ENCODE peak calls at places on chromosomes 16 and 17, in seven cellular contexts. G, V, X, O, I, J and N are unnamed samples. For H3K4me1, the result is how much of the 10 kb centered on the place peaks cover.

GRCh38 chr16:79393564-79393963 is 207.0 kb downstream of the MAF start:
- DNase-seq in G (no peak), V (no peak), X (no peak), O (no peak), I (no peak), J (no peak), N (no peak)

GRCh38 chr17:66654764-66655163 is 180.2 kb upstream of the CACNG5 start:
- DNase-seq in G (no peak), V (no peak), X (no peak), O (no peak), I (no peak), J (no peak), N (no peak)

GRCh38 chr16:27463741-27464662 is 62.0 kb downstream of the IL21R start:
- DNase-seq in G (no peak), V (no peak), X (no peak), O (no peak), I (no peak), J (no peak), N (no peak)

GRCh38 chr17:44981221-44981968 is 13.3 kb upstream of the C1QL1 start:
- DNase-seq in G (peak), V (no peak), X (no peak), O (no peak), I (no peak), J (no peak), N (no peak)

GRCh38 chr16:15444264-15444663 is 9.9 kb downstream of the BMERB1 start:
- DNase-seq in G (no peak), V (no peak), X (no peak), O (no peak), I (no peak), J (no peak), N (no peak)

GRCh38 chr17:290121-290521 is 62.5 kb downstream of the RPH3AL start:
- DNase-seq in G (no peak), V (no peak), X (no peak), O (no peak), I (peak), J (no peak), N (no peak)

GRCh38 chr16:54403580-54403979 is 117.0 kb upstream of the IRX3 start:
- DNase-seq in G (no peak), V (no peak), X (no peak), O (no peak), I (no peak), J (no peak), N (no peak)

GRCh38 chr17:21194688-21195087 is 19.3 kb downstream of the TMEM11 start:
- DNase-seq in G (no peak), V (no peak), X (peak), O (no peak), I (peak), J (no peak), N (no peak)

GRCh38 chr17:36590082-36590481 is 1.6 kb upstream of the DHRS11 start:
- DNase-seq in G (no peak), V (no peak), X (no peak), O (no peak), I (no peak), J (peak), N (no peak)

GRCh38 chr16:73418746-73419145 is 370.8 kb upstream of the ZFHX3 start:
- DNase-seq in G (no peak), V (no peak), X (no peak), O (no peak), I (no peak), J (no peak), N (no peak)

GRCh38 chr17:7587420-7587786 is 2.5 kb downstream of the SOX15 start:
- DNase-seq in G (no peak), V (no peak), X (no peak), O (no peak), I (no peak), J (peak), N (no peak)

GRCh38 chr17:59400858-59401257 is 69.4 kb downstream of the YPEL2 start:
- DNase-seq in G (no peak), V (no peak), X (no peak), O (no peak), I (no peak), J (no peak), N (no peak)

GRCh38 chr17:74466111-74466784 is at the start of gene CD300A:
- DNase-seq in G (no peak), V (no peak), X (no peak), O (peak), I (no peak), J (no peak), N (peak)

GRCh38 chr16:47886631-47887415 is 269.0 kb downstream of the ABCC12 start:
- DNase-seq in G (no peak), V (no peak), X (no peak), O (no peak), I (no peak), J (no peak), N (no peak)

GRCh38 chr17:5872831-5873230 is 197.3 kb upstream of the WSCD1 start:
- DNase-seq in G (no peak), V (no peak), X (no peak), O (no peak), I (no peak), J (no peak), N (no peak)

GRCh38 chr17:29566473-29567361 is at the start of gene ABHD15:
- DNase-seq in G (peak), V (peak), X (peak), O (peak), I (peak), J (no peak), N (peak)

GRCh38 chr16:84340305-84341040 is 27.9 kb upstream of the ATP2C2 start:
- DNase-seq in G (peak), V (peak), X (no peak), O (no peak), I (no peak), J (no peak), N (peak)

GRCh38 chr17:2192367-2193028 is 111.1 kb downstream of the SMG6 start:
- DNase-seq in G (peak), V (peak), X (no peak), O (no peak), I (no peak), J (peak), N (no peak)

GRCh38 chr17:9237661-9238301 is 216.5 kb downstream of the NTN1 start:
- DNase-seq in G (no peak), V (no peak), X (no peak), O (no peak), I (peak), J (no peak), N (no peak)

GRCh38 chr16:69141014-69141413 is 8.6 kb downstream of the UTP4 start:
- DNase-seq in G (no peak), V (no peak), X (no peak), O (no peak), I (no peak), J (no peak), N (no peak)

GRCh38 chr16:77782694-77783093 is 5.7 kb upstream of the VAT1L start:
- DNase-seq in G (no peak), V (no peak), X (no peak), O (no peak), I (no peak), J (peak), N (no peak)

GRCh38 chr17:61387011-61387410 is 12.6 kb upstream of the TBX2 start:
- DNase-seq in G (no peak), V (no peak), X (no peak), O (no peak), I (no peak), J (no peak), N (no peak)

GRCh38 chr17:65047939-65048338 is 8.6 kb downstream of the GNA13 start:
- DNase-seq in G (no peak), V (no peak), X (no peak), O (no peak), I (no peak), J (no peak), N (no peak)

GRCh38 chr16:50480206-50480605 is 68.0 kb upstream of the NKD1 start:
- DNase-seq in G (no peak), V (no peak), X (no peak), O (no peak), I (no peak), J (no peak), N (no peak)

GRCh38 chr16:56301391-56301850 is 110.1 kb downstream of the GNAO1 start:
- DNase-seq in G (no peak), V (no peak), X (no peak), O (no peak), I (no peak), J (no peak), N (no peak)

GRCh38 chr17:52157603-52158449 is 688 bp downstream of the CA10 start:
- DNase-seq in G (no peak), V (no peak), X (no peak), O (no peak), I (no peak), J (no peak), N (peak)

GRCh38 chr16:11251525-11252481 is 4.2 kb downstream of the SOCS1 start:
- DNase-seq in G (no peak), V (peak), X (peak), O (peak), I (no peak), J (peak), N (peak)

GRCh38 chr17:8048736-8049135 is 9.9 kb downstream of the ALOX15B start:
- DNase-seq in G (no peak), V (no peak), X (no peak), O (no peak), I (peak), J (no peak), N (no peak)

GRCh38 chr16:49924078-49924477 is 68.2 kb upstream of the ZNF423 start:
- DNase-seq in G (peak), V (no peak), X (no peak), O (no peak), I (peak), J (peak), N (no peak)

GRCh38 chr17:82848022-82848592 is 8.3 kb upstream of the ZNF750 start:
- DNase-seq in G (no peak), V (peak), X (peak), O (peak), I (peak), J (no peak), N (peak)

GRCh38 chr16:90022209-90023077 is 3.2 kb upstream of the DBNDD1 start:
- DNase-seq in G (peak), V (peak), X (peak), O (peak), I (peak), J (peak), N (peak)

GRCh38 chr16:30166202-30166902 is 17.1 kb upstream of the CORO1A start:
- DNase-seq in G (no peak), V (no peak), X (no peak), O (no peak), I (no peak), J (no peak), N (no peak)

GRCh38 chr17:50164697-50164988 is 1.2 kb upstream of the SGCA start:
- DNase-seq in G (no peak), V (no peak), X (no peak), O (no peak), I (no peak), J (no peak), N (no peak)

GRCh38 chr16:10362077-10362863 is 23.6 kb upstream of the ATF7IP2 start:
- DNase-seq in G (no peak), V (no peak), X (no peak), O (no peak), I (no peak), J (peak), N (no peak)

GRCh38 chr17:4498461-4499397 is at the start of gene SPNS2:
- DNase-seq in G (peak), V (peak), X (peak), O (peak), I (no peak), J (peak), N (peak)

GRCh38 chr16:4272114-4272954 is 489 bp downstream of the TFAP4 start:
- DNase-seq in G (peak), V (peak), X (no peak), O (peak), I (peak), J (peak), N (peak)

DNA sequence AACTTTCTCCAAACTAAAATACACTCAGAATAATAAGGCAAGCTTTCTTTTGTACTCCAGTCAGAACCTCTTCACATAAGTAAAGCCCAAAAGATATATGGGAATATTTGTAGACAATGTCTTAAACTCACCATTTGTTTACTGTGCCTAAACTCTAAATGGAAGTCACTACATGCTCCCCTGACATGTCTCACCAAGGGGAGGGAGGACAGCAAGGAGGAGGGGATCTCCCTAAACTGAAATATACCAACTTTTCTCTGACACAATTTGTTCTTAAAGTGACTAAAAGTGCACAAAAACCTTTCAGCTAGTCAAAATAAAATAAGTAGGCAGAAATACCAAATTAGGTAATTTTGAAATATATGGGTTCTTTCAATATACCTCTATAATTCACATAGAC is 38.5 kb downstream of the GRB7 start:
- DNase-seq in G (no peak), V (no peak), X (no peak), O (no peak), I (no peak), J (no peak), N (no peak)
- H3K27ac ChIP-seq in G (no peak), V (peak), X (no peak), O (peak), I (no peak), J (no peak), N (peak)

DNA sequence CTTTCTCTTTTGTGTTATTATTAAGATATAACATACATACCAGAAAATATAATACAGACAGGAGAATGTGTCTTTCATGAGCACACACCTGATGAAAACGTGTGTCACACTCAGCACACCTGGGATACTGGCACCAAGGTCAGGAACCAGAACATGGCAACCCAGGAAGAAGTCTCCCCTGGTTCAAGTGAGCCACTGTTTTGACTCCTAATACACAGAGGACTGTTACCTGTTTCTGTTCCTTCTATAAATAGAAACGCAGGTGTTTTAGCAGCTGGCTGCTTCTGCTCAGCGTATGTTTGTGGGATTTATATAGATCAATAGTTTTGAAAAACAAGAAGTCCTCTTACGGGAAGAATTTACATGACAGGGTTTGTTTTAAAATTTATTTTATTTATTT is 3.5 kb downstream of the SEC14L1 start:
- DNase-seq in G (no peak), V (no peak), X (no peak), O (no peak), I (peak), J (no peak), N (no peak)
- H3K4me1 ChIP-seq in G (under half), V (under half), X (under half), O (half or more), I (under half), J (under half), N (half or more)

DNA sequence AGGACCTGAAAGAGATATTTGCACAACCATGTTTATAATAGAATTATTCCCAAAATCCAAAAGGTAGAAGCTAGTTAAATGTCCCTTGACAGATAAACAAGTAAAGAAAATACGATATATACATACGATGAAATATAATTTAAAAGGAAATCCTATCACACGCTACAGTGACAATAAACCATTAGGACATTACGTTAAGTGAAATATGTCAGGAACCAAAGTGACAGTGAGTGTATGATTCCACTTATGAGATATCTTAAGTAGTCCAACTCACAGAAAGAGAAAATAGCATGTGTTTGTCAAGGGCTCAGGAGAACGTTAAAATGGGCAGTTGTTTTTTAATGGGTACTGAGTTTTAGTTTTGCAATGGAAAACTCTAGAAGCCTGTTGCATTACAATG is 212.7 kb upstream of the PMFBP1 start:
- DNase-seq in G (no peak), V (no peak), X (no peak), O (no peak), I (no peak), J (no peak), N (no peak)
- TF ChIP-seq EP300 in G (no peak), V (no peak), X (no peak), O (no peak), I (no peak), J (no peak), N (no peak)

DNA sequence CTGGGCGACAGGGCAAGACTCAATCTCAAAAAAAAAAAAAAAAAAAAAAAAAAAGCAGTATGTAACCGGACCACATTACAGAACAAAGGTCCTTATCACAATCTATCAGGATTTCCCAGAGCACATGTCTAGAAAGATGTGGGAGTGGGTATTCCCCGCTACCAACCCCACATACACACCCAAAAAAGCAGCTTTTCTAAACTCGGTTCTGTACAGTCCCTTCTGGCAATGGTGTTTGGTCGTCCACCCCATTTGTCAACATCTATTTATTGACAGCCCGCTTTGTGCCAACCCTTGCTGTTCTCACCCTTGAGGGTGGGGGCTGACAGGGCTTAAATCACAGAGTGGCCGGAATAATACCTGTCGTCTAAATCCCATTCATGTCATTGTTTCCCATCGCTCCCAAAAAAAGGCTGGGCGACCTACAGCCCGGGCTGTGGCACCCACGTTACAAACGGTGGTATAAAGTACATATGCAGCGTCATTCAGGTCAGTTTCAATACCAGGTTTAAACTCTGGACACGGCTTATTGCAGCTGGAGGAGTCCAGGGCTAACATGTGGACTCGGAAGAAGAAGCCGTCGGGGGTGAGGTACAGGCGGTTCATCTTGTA is 3.6 kb downstream of the C17orf58 start:
- DNase-seq in G (no peak), V (no peak), X (no peak), O (no peak), I (no peak), J (peak), N (no peak)
- H3K27ac ChIP-seq in G (peak), V (peak), X (peak), O (peak), I (peak), J (peak), N (peak)

GRCh38 chr16:83113811-83114210 is 487.0 kb downstream of the CDH13 start:
- DNase-seq in G (no peak), V (no peak), X (no peak), O (no peak), I (no peak), J (no peak), N (no peak)
- H3K4me1 ChIP-seq in G (under half), V (under half), X (under half), O (under half), I (under half), J (under half), N (under half)

GRCh38 chr17:75721463-75722011 is 278 bp downstream of the ITGB4 start:
- DNase-seq in G (peak), V (peak), X (no peak), O (peak), I (no peak), J (no peak), N (no peak)
- TF ChIP-seq EP300 in G (no peak), V (no peak), X (no peak), O (no peak), I (no peak), J (no peak), N (no peak)

GRCh38 chr16:72110662-72111615 is 17.3 kb downstream of the DHX38 start:
- DNase-seq in G (no peak), V (no peak), X (no peak), O (no peak), I (no peak), J (no peak), N (peak)

GRCh38 chr16:72107371-72107770 is 13.7 kb downstream of the DHX38 start:
- DNase-seq in G (no peak), V (no peak), X (no peak), O (no peak), I (no peak), J (no peak), N (no peak)

GRCh38 chr16:72109966-72110530 is 16.4 kb downstream of the DHX38 start:
- DNase-seq in G (no peak), V (no peak), X (no peak), O (no peak), I (no peak), J (no peak), N (no peak)

GRCh38 chr16:72109300-72109699 is 15.7 kb downstream of the DHX38 start:
- DNase-seq in G (no peak), V (no peak), X (no peak), O (no peak), I (no peak), J (no peak), N (peak)

DNA sequence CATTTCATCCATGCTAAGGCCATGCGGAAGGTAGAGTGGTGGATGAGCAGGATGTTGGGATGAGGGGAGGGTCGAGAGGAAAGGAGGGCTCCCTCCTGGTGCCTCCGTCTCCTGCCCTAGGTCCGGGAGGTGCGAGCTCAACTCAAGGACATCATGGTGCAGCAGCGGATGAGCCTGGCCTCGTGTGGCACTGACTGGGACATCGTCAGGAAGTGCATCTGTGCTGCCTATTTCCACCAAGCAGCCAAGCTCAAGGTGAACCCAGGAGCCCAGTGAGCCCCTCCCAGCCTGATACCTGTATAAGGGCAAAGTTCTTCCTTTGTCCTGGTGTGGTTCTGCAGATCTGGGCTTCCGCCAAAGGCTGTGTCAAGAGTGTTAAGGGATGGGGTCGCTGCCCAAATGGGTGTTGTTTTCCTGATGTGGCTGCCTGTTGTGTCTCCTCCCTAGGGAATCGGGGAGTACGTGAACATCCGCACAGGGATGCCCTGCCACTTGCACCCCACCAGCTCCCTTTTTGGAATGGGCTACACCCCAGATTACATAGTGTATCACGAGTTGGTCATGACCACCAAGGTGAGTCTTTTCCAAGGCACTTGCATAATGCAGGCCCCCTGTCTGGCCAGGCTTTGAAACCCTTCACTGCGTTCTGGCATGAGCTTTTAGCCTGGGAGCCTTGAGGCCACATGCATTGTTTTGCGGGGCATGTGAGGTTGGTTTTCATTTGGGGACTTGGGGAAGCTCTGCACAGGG is 14.9 kb downstream of the DHX38 start:
- DNase-seq in G (no peak), V (no peak), X (no peak), O (no peak), I (no peak), J (no peak), N (no peak)
- H3K27ac ChIP-seq in G (no peak), V (no peak), X (no peak), O (no peak), I (no peak), J (no peak), N (no peak)